ENCODE peak calls at places on chromosome 7, in four cellular contexts. K is K562, M is GM12878, X is GM12891. Q is an unnamed sample.

GRCh38 chr7:138875794-138876193 is 77.8 kb upstream of the ATP6V0A4 start:
- DNase-seq in K (no peak), M (no peak), X (no peak), Q (no peak)

GRCh38 chr7:99109108-99110051 is 34.5 kb downstream of the SMURF1 start:
- DNase-seq in K (no peak), M (no peak), X (no peak), Q (no peak)

GRCh38 chr7:137874390-137874789 is 27.6 kb upstream of the DGKI start:
- DNase-seq in K (no peak), M (no peak), X (no peak), Q (no peak)

GRCh38 chr7:85634951-85635350 is 448.1 kb upstream of the SEMA3D start:
- DNase-seq in K (no peak), M (no peak), X (no peak), Q (no peak)

GRCh38 chr7:4000934-4001333 is 681.2 kb upstream of the FOXK1 start:
- DNase-seq in K (no peak), M (no peak), X (no peak), Q (no peak)

GRCh38 chr7:99132922-99133321 is 11.0 kb downstream of the SMURF1 start:
- DNase-seq in K (no peak), M (no peak), X (no peak), Q (no peak)

GRCh38 chr7:73423519-73424485 is 9.8 kb upstream of the FZD9 start:
- DNase-seq in K (no peak), M (no peak), X (no peak), Q (no peak)

GRCh38 chr7:155310425-155311114 is 12.9 kb downstream of the INSIG1 start:
- DNase-seq in K (no peak), M (no peak), X (no peak), Q (no peak)

GRCh38 chr7:48962821-48963505 is 38.6 kb downstream of the CDC14C start:
- DNase-seq in K (no peak), M (no peak), X (no peak), Q (no peak)

GRCh38 chr7:24963218-24963617 is 16.8 kb downstream of the OSBPL3 start:
- DNase-seq in K (no peak), M (peak; percentile 88), X (no peak), Q (peak; percentile 28)

GRCh38 chr7:107161415-107161814 is 7.4 kb upstream of the HBP1 start:
- DNase-seq in K (no peak), M (no peak), X (no peak), Q (no peak)

GRCh38 chr7:107865956-107866775 is 24.8 kb upstream of the DLD start:
- DNase-seq in K (no peak), M (no peak), X (no peak), Q (no peak)

GRCh38 chr7:158300427-158300826 is 287.2 kb downstream of the PTPRN2 start:
- DNase-seq in K (no peak), M (no peak), X (no peak), Q (no peak)

GRCh38 chr7:120311028-120311788 is 38.2 kb downstream of the KCND2 start:
- DNase-seq in K (no peak), M (no peak), X (no peak), Q (no peak)

GRCh38 chr7:31119249-31119648 is 67.1 kb downstream of the ADCYAP1R1 start:
- DNase-seq in K (no peak), M (no peak), X (no peak), Q (no peak)

GRCh38 chr7:42084263-42084662 is 152.7 kb downstream of the GLI3 start:
- DNase-seq in K (no peak), M (no peak), X (no peak), Q (no peak)

GRCh38 chr7:140033779-140034363 is 28.9 kb downstream of the PARP12 start:
- DNase-seq in K (no peak), M (no peak), X (no peak), Q (no peak)

DNA sequence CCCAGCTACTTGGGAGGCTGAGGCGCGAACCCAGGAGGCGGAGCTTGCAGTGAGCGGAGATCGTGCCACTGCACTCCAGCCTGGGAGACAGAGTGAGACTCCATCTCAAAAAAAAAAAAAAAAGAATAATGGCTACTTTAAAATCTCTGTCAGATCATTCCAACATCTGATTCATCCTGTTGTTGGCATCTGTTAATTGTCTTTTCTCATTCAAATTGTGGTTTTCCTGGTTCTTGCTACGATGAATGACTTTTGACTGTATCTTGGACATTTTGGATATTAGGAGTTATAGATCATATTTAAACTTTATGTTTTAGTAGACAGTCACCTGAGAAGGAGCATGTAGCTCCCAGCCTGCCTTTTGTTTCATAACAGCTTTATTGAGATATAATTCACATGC is 8.5 kb downstream of the TPST1 start:
- DNase-seq in K (no peak), M (no peak), X (no peak), Q (no peak)
- TF ChIP-seq SPI1 in K (no peak), M (no peak), X (no peak), Q (no peak)

GRCh38 chr7:377069-378040 is 87.4 kb downstream of the FOXL3 start:
- DNase-seq in K (no peak), M (no peak), X (no peak), Q (no peak)
- TF ChIP-seq SPI1 in K (no peak), M (no peak), X (no peak), Q (no peak)

GRCh38 chr7:55570218-55570873 is 2.0 kb downstream of the VOPP1 start:
- DNase-seq in K (no peak), M (no peak), X (no peak), Q (no peak)

GRCh38 chr7:55568613-55569268 is 3.6 kb downstream of the VOPP1 start:
- DNase-seq in K (no peak), M (no peak), X (no peak), Q (no peak)

GRCh38 chr7:55569269-55569663 is 3.0 kb downstream of the VOPP1 start:
- DNase-seq in K (no peak), M (no peak), X (no peak), Q (no peak)

GRCh38 chr7:55570939-55571338 is 1.4 kb downstream of the VOPP1 start:
- DNase-seq in K (no peak), M (no peak), X (no peak), Q (no peak)

DNA sequence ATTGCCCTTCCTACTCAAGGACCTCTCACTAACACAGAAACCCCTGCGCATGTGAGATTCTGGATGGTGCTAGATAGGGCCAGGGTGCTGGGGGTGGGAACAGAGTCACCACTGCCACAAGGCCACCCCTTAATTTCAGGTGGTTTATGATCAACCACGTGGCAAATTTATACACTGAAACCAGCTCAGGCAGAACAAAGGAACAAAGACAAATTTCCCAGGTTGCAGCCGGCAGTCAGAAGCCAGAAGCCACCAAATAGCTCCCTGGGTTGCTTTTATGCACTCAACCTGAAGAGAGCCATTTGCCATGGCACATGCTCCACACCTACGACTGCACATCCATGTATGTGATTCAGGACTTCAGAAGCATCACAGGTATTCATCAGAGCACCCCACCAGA is 2.5 kb downstream of the VOPP1 start:
- DNase-seq in K (no peak), M (no peak), X (no peak), Q (no peak)
- TF ChIP-seq SPI1 in K (no peak), M (no peak), X (no peak), Q (no peak)

GRCh38 chr7:151482883-151483699 is 36.6 kb downstream of the RHEB start:
- DNase-seq in K (no peak), M (no peak), X (no peak), Q (no peak)

GRCh38 chr7:151483700-151483960 is 36.1 kb downstream of the RHEB start:
- DNase-seq in K (no peak), M (no peak), X (no peak), Q (no peak)

GRCh38 chr7:151487246-151487645 is 32.4 kb downstream of the RHEB start:
- DNase-seq in K (no peak), M (no peak), X (no peak), Q (no peak)

GRCh38 chr7:151486074-151486473 is 33.6 kb downstream of the RHEB start:
- DNase-seq in K (no peak), M (no peak), X (no peak), Q (no peak)

DNA sequence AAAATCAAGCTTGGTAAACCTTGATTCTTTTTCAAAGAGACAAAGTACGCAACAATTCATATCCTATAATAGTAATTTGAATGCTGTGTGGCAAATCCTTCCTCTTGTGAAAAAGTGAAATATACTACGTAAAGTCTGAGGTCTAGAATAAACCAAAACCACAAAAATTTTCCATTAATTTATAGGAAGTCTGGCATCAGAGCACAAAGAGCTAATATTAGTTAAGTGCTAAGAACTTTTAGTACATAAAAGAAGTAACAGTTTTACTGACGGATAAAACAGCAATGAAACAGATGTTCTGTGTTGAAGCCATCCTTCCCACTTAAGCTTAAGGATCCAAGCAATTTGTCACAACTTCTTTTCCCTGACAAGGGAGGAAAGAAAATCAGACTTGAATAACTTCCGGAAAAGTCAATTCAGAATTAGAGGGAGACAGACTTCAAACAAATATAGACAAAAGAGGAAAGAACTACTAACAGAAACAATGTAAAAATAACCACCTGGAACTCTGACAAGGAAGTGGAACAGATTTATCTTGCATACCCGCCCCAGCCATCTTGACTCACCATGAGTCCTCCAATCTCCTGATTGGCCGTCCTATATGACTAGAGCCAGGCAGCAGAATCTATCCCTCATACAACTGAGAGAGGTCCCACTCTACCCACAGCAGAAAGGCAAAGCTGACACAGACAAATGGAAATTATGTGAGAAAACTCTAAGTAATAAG is 34.5 kb downstream of the RHEB start:
- DNase-seq in K (peak; percentile 60), M (no peak), X (no peak), Q (no peak)
- TF ChIP-seq SPI1 in K (no peak), M (peak; percentile 21), X (peak; percentile 36), Q (no peak)

GRCh38 chr7:142696456-142697179 is 52.7 kb upstream of the PRSS1 start:
- DNase-seq in K (no peak), M (no peak), X (no peak), Q (no peak)
- TF ChIP-seq SPI1 in K (no peak), M (no peak), X (no peak), Q (no peak)

DNA sequence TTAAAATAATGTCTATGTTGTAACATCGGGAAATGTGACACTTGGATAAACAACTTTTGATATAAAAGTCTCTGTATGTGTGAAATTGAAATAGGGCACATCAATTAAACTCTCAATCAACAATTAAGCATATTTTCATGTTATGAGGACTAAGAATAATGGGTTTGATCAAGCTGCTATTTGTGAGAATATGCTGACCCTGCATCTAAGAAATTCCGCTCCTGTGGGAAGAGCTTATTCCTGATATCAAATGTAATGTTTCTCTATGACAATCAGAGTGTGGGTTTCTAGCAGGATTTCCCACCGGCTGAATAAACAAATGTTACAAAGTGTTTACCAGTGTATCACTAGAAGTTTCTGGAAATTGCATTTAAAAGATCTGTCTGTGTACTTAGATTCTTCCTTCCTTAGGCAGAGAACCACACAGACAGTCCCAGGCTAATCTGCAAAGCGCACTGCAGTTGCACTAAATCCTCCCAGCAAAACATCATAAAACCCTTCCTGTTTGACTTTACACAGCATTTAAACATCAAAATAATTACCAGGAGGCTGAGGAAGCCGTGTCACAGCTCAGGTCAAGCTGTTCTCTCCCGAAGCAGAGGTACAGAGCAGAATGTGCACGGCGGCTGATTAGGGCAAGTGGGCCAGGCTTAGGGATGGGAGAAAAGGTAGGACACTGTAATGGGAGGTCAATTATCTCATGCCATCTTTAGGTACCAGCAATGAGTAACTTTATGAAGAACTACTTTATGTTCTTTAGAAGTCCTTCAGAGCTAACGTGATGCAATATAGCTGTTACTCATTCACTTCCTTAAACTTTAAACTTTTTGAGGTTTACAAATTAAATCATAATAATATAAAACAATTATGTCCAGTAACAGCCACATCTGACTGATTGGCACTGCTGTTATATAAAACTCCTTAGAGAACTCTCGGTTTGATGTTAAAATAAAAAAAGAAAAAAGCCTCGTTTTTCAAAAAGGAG is 109.1 kb upstream of the CTTNBP2 start:
- DNase-seq in K (no peak), M (no peak), X (no peak), Q (no peak)
- TF ChIP-seq SPI1 in K (no peak), M (no peak), X (no peak), Q (peak; percentile 58)

Q was measured in HL-60.